ENCODE peak calls at places on chromosomes 7 and 10, in ten cellular contexts. One of them, this sample, is unnamed.

GRCh38 chr7:47636693-47637175 is 54.8 kb upstream of the TNS3 start:
- DNase-seq in ELR: no peak
- DNase-seq in activated T-helper 9 cell treated with anti-CD3 and anti-CD28 coated beads, Interleukin-2, amount 50 U/mL, for 16 hours: no peak
- DNase-seq in NCI-H82: no peak
- DNase-seq in activated CD8-positive, alpha-beta memory T cell treated with anti-CD3 and anti-CD28 coated beads for 24 hours: no peak
- DNase-seq in coronary artery: no peak
- DNase-seq in AG20443: no peak
- DNase-seq in vagina: no peak
- DNase-seq in brain pericyte: no peak
- DNase-seq in fibroblast of the conjunctiva: no peak
- DNase-seq in this sample: no peak

GRCh38 chr10:31515116-31515515 is 196.1 kb downstream of the ZEB1 start:
- DNase-seq in AG20443: no peak
- DNase-seq in activated T-helper 9 cell treated with anti-CD3 and anti-CD28 coated beads, Interleukin-2, amount 50 U/mL, for 16 hours: no peak
- DNase-seq in fibroblast of the conjunctiva: no peak
- DNase-seq in activated CD8-positive, alpha-beta memory T cell treated with anti-CD3 and anti-CD28 coated beads for 24 hours: no peak
- DNase-seq in brain pericyte: no peak
- DNase-seq in ELR: no peak
- DNase-seq in vagina: no peak
- DNase-seq in coronary artery: no peak
- DNase-seq in NCI-H82: no peak
- DNase-seq in this sample: no peak

GRCh38 chr10:125419146-125419545 is 258.8 kb upstream of the CTBP2 start:
- DNase-seq in activated CD8-positive, alpha-beta memory T cell treated with anti-CD3 and anti-CD28 coated beads for 24 hours: no peak
- DNase-seq in ELR: no peak
- DNase-seq in brain pericyte: no peak
- DNase-seq in AG20443: no peak
- DNase-seq in activated T-helper 9 cell treated with anti-CD3 and anti-CD28 coated beads, Interleukin-2, amount 50 U/mL, for 16 hours: no peak
- DNase-seq in fibroblast of the conjunctiva: no peak
- DNase-seq in coronary artery: no peak
- DNase-seq in NCI-H82: no peak
- DNase-seq in vagina: no peak
- DNase-seq in this sample: no peak

GRCh38 chr7:129832701-129833227 is 120.0 kb downstream of the UBE2H start:
- DNase-seq in AG20443: no peak
- DNase-seq in activated T-helper 9 cell treated with anti-CD3 and anti-CD28 coated beads, Interleukin-2, amount 50 U/mL, for 16 hours: no peak
- DNase-seq in NCI-H82: no peak
- DNase-seq in activated CD8-positive, alpha-beta memory T cell treated with anti-CD3 and anti-CD28 coated beads for 24 hours: no peak
- DNase-seq in fibroblast of the conjunctiva: no peak
- DNase-seq in vagina: no peak
- DNase-seq in brain pericyte: no peak
- DNase-seq in coronary artery: no peak
- DNase-seq in ELR: no peak
- DNase-seq in this sample: peak

GRCh38 chr10:43930243-43930642 is 281.6 kb upstream of the ZNF32 start:
- DNase-seq in activated CD8-positive, alpha-beta memory T cell treated with anti-CD3 and anti-CD28 coated beads for 24 hours: no peak
- DNase-seq in fibroblast of the conjunctiva: no peak
- DNase-seq in ELR: no peak
- DNase-seq in NCI-H82: no peak
- DNase-seq in brain pericyte: no peak
- DNase-seq in AG20443: no peak
- DNase-seq in vagina: no peak
- DNase-seq in coronary artery: peak
- DNase-seq in activated T-helper 9 cell treated with anti-CD3 and anti-CD28 coated beads, Interleukin-2, amount 50 U/mL, for 16 hours: no peak
- DNase-seq in this sample: no peak

GRCh38 chr7:22356010-22356854 is 722 bp downstream of the RAPGEF5 start:
- DNase-seq in vagina: no peak
- DNase-seq in fibroblast of the conjunctiva: no peak
- DNase-seq in coronary artery: no peak
- DNase-seq in activated CD8-positive, alpha-beta memory T cell treated with anti-CD3 and anti-CD28 coated beads for 24 hours: no peak
- DNase-seq in AG20443: peak
- DNase-seq in activated T-helper 9 cell treated with anti-CD3 and anti-CD28 coated beads, Interleukin-2, amount 50 U/mL, for 16 hours: no peak
- DNase-seq in brain pericyte: no peak
- DNase-seq in ELR: no peak
- DNase-seq in NCI-H82: peak
- DNase-seq in this sample: no peak

GRCh38 chr7:135837675-135838074 is 89.1 kb upstream of the FAM180A start:
- DNase-seq in fibroblast of the conjunctiva: no peak
- DNase-seq in NCI-H82: no peak
- DNase-seq in AG20443: no peak
- DNase-seq in coronary artery: peak
- DNase-seq in brain pericyte: no peak
- DNase-seq in ELR: no peak
- DNase-seq in vagina: no peak
- DNase-seq in activated T-helper 9 cell treated with anti-CD3 and anti-CD28 coated beads, Interleukin-2, amount 50 U/mL, for 16 hours: no peak
- DNase-seq in activated CD8-positive, alpha-beta memory T cell treated with anti-CD3 and anti-CD28 coated beads for 24 hours: no peak
- DNase-seq in this sample: no peak

GRCh38 chr7:18257711-18258110 is 230.1 kb upstream of the PRPS1L1 start:
- DNase-seq in coronary artery: no peak
- DNase-seq in brain pericyte: no peak
- DNase-seq in ELR: peak
- DNase-seq in activated CD8-positive, alpha-beta memory T cell treated with anti-CD3 and anti-CD28 coated beads for 24 hours: no peak
- DNase-seq in NCI-H82: no peak
- DNase-seq in activated T-helper 9 cell treated with anti-CD3 and anti-CD28 coated beads, Interleukin-2, amount 50 U/mL, for 16 hours: no peak
- DNase-seq in fibroblast of the conjunctiva: no peak
- DNase-seq in vagina: no peak
- DNase-seq in AG20443: peak
- DNase-seq in this sample: no peak

GRCh38 chr7:115116773-115117715 is 195.2 kb downstream of the MDFIC start:
- DNase-seq in coronary artery: no peak
- DNase-seq in AG20443: no peak
- DNase-seq in activated T-helper 9 cell treated with anti-CD3 and anti-CD28 coated beads, Interleukin-2, amount 50 U/mL, for 16 hours: no peak
- DNase-seq in activated CD8-positive, alpha-beta memory T cell treated with anti-CD3 and anti-CD28 coated beads for 24 hours: no peak
- DNase-seq in vagina: no peak
- DNase-seq in ELR: no peak
- DNase-seq in NCI-H82: peak
- DNase-seq in fibroblast of the conjunctiva: no peak
- DNase-seq in brain pericyte: no peak
- DNase-seq in this sample: peak

GRCh38 chr7:92794846-92795245 is 41.5 kb downstream of the CDK6 start:
- DNase-seq in vagina: no peak
- DNase-seq in activated CD8-positive, alpha-beta memory T cell treated with anti-CD3 and anti-CD28 coated beads for 24 hours: no peak
- DNase-seq in ELR: no peak
- DNase-seq in NCI-H82: no peak
- DNase-seq in AG20443: no peak
- DNase-seq in activated T-helper 9 cell treated with anti-CD3 and anti-CD28 coated beads, Interleukin-2, amount 50 U/mL, for 16 hours: no peak
- DNase-seq in fibroblast of the conjunctiva: no peak
- DNase-seq in brain pericyte: no peak
- DNase-seq in coronary artery: no peak
- DNase-seq in this sample: no peak

GRCh38 chr10:90806677-90807076 is 51.2 kb downstream of the HTR7 start:
- DNase-seq in ELR: no peak
- DNase-seq in NCI-H82: no peak
- DNase-seq in fibroblast of the conjunctiva: no peak
- DNase-seq in brain pericyte: no peak
- DNase-seq in coronary artery: no peak
- DNase-seq in activated CD8-positive, alpha-beta memory T cell treated with anti-CD3 and anti-CD28 coated beads for 24 hours: no peak
- DNase-seq in activated T-helper 9 cell treated with anti-CD3 and anti-CD28 coated beads, Interleukin-2, amount 50 U/mL, for 16 hours: no peak
- DNase-seq in vagina: no peak
- DNase-seq in AG20443: no peak
- DNase-seq in this sample: no peak

GRCh38 chr10:100730739-100731602 is 14.4 kb upstream of the PAX2 start:
- DNase-seq in activated T-helper 9 cell treated with anti-CD3 and anti-CD28 coated beads, Interleukin-2, amount 50 U/mL, for 16 hours: no peak
- DNase-seq in ELR: no peak
- DNase-seq in vagina: no peak
- DNase-seq in coronary artery: no peak
- DNase-seq in AG20443: no peak
- DNase-seq in activated CD8-positive, alpha-beta memory T cell treated with anti-CD3 and anti-CD28 coated beads for 24 hours: peak
- DNase-seq in brain pericyte: no peak
- DNase-seq in NCI-H82: no peak
- DNase-seq in fibroblast of the conjunctiva: no peak
- DNase-seq in this sample: peak

GRCh38 chr10:18594574-18595156 is 56.7 kb downstream of the NSUN6 start:
- DNase-seq in activated T-helper 9 cell treated with anti-CD3 and anti-CD28 coated beads, Interleukin-2, amount 50 U/mL, for 16 hours: no peak
- DNase-seq in brain pericyte: no peak
- DNase-seq in activated CD8-positive, alpha-beta memory T cell treated with anti-CD3 and anti-CD28 coated beads for 24 hours: no peak
- DNase-seq in AG20443: peak
- DNase-seq in vagina: no peak
- DNase-seq in fibroblast of the conjunctiva: no peak
- DNase-seq in ELR: peak
- DNase-seq in coronary artery: no peak
- DNase-seq in NCI-H82: peak
- DNase-seq in this sample: peak

GRCh38 chr10:32357056-32357735 is 10.2 kb upstream of the EPC1 start:
- DNase-seq in brain pericyte: no peak
- DNase-seq in NCI-H82: no peak
- DNase-seq in activated T-helper 9 cell treated with anti-CD3 and anti-CD28 coated beads, Interleukin-2, amount 50 U/mL, for 16 hours: no peak
- DNase-seq in ELR: no peak
- DNase-seq in coronary artery: no peak
- DNase-seq in AG20443: no peak
- DNase-seq in vagina: no peak
- DNase-seq in fibroblast of the conjunctiva: no peak
- DNase-seq in activated CD8-positive, alpha-beta memory T cell treated with anti-CD3 and anti-CD28 coated beads for 24 hours: no peak
- DNase-seq in this sample: no peak

GRCh38 chr10:10942441-10942840 is 75.2 kb upstream of the CELF2 start:
- DNase-seq in vagina: no peak
- DNase-seq in AG20443: peak
- DNase-seq in coronary artery: no peak
- DNase-seq in brain pericyte: no peak
- DNase-seq in fibroblast of the conjunctiva: no peak
- DNase-seq in activated T-helper 9 cell treated with anti-CD3 and anti-CD28 coated beads, Interleukin-2, amount 50 U/mL, for 16 hours: no peak
- DNase-seq in NCI-H82: no peak
- DNase-seq in activated CD8-positive, alpha-beta memory T cell treated with anti-CD3 and anti-CD28 coated beads for 24 hours: no peak
- DNase-seq in ELR: no peak
- DNase-seq in this sample: no peak

GRCh38 chr10:59674211-59674836 is 35.3 kb downstream of the SLC16A9 start:
- DNase-seq in AG20443: peak
- DNase-seq in vagina: no peak
- DNase-seq in brain pericyte: no peak
- DNase-seq in ELR: peak
- DNase-seq in activated CD8-positive, alpha-beta memory T cell treated with anti-CD3 and anti-CD28 coated beads for 24 hours: no peak
- DNase-seq in coronary artery: no peak
- DNase-seq in NCI-H82: no peak
- DNase-seq in fibroblast of the conjunctiva: no peak
- DNase-seq in activated T-helper 9 cell treated with anti-CD3 and anti-CD28 coated beads, Interleukin-2, amount 50 U/mL, for 16 hours: no peak
- DNase-seq in this sample: peak

GRCh38 chr7:108109216-108109908 is 20.8 kb downstream of the LAMB4 start:
- DNase-seq in activated T-helper 9 cell treated with anti-CD3 and anti-CD28 coated beads, Interleukin-2, amount 50 U/mL, for 16 hours: no peak
- DNase-seq in fibroblast of the conjunctiva: no peak
- DNase-seq in NCI-H82: peak
- DNase-seq in ELR: no peak
- DNase-seq in AG20443: peak
- DNase-seq in coronary artery: no peak
- DNase-seq in brain pericyte: no peak
- DNase-seq in activated CD8-positive, alpha-beta memory T cell treated with anti-CD3 and anti-CD28 coated beads for 24 hours: no peak
- DNase-seq in vagina: no peak
- DNase-seq in this sample: peak

GRCh38 chr7:116671111-116671510 is 885 bp upstream of the MET start:
- DNase-seq in AG20443: no peak
- DNase-seq in activated T-helper 9 cell treated with anti-CD3 and anti-CD28 coated beads, Interleukin-2, amount 50 U/mL, for 16 hours: no peak
- DNase-seq in coronary artery: no peak
- DNase-seq in activated CD8-positive, alpha-beta memory T cell treated with anti-CD3 and anti-CD28 coated beads for 24 hours: no peak
- DNase-seq in vagina: no peak
- DNase-seq in ELR: no peak
- DNase-seq in fibroblast of the conjunctiva: no peak
- DNase-seq in NCI-H82: no peak
- DNase-seq in brain pericyte: no peak
- DNase-seq in this sample: no peak

GRCh38 chr10:47262606-47263295 is 37.2 kb upstream of the GDF10 start:
- DNase-seq in NCI-H82: no peak
- DNase-seq in coronary artery: no peak
- DNase-seq in ELR: peak
- DNase-seq in vagina: no peak
- DNase-seq in AG20443: peak
- DNase-seq in brain pericyte: no peak
- DNase-seq in activated CD8-positive, alpha-beta memory T cell treated with anti-CD3 and anti-CD28 coated beads for 24 hours: no peak
- DNase-seq in fibroblast of the conjunctiva: no peak
- DNase-seq in activated T-helper 9 cell treated with anti-CD3 and anti-CD28 coated beads, Interleukin-2, amount 50 U/mL, for 16 hours: no peak
- DNase-seq in this sample: no peak

GRCh38 chr7:14228341-14228740 is 238.9 kb upstream of the ETV1 start:
- DNase-seq in activated CD8-positive, alpha-beta memory T cell treated with anti-CD3 and anti-CD28 coated beads for 24 hours: no peak
- DNase-seq in activated T-helper 9 cell treated with anti-CD3 and anti-CD28 coated beads, Interleukin-2, amount 50 U/mL, for 16 hours: no peak
- DNase-seq in ELR: peak
- DNase-seq in fibroblast of the conjunctiva: no peak
- DNase-seq in brain pericyte: no peak
- DNase-seq in AG20443: no peak
- DNase-seq in NCI-H82: no peak
- DNase-seq in vagina: no peak
- DNase-seq in coronary artery: no peak
- DNase-seq in this sample: no peak

GRCh38 chr10:55203874-55204273 is 402.8 kb upstream of the PCDH15 start:
- DNase-seq in coronary artery: no peak
- DNase-seq in ELR: no peak
- DNase-seq in fibroblast of the conjunctiva: no peak
- DNase-seq in activated CD8-positive, alpha-beta memory T cell treated with anti-CD3 and anti-CD28 coated beads for 24 hours: no peak
- DNase-seq in brain pericyte: no peak
- DNase-seq in activated T-helper 9 cell treated with anti-CD3 and anti-CD28 coated beads, Interleukin-2, amount 50 U/mL, for 16 hours: no peak
- DNase-seq in vagina: no peak
- DNase-seq in AG20443: no peak
- DNase-seq in NCI-H82: no peak
- DNase-seq in this sample: no peak

GRCh38 chr7:80833289-80834104 is 85.4 kb downstream of the SEMA3C start:
- DNase-seq in vagina: no peak
- DNase-seq in activated T-helper 9 cell treated with anti-CD3 and anti-CD28 coated beads, Interleukin-2, amount 50 U/mL, for 16 hours: no peak
- DNase-seq in fibroblast of the conjunctiva: no peak
- DNase-seq in brain pericyte: no peak
- DNase-seq in AG20443: peak
- DNase-seq in ELR: peak
- DNase-seq in coronary artery: no peak
- DNase-seq in NCI-H82: peak
- DNase-seq in activated CD8-positive, alpha-beta memory T cell treated with anti-CD3 and anti-CD28 coated beads for 24 hours: no peak
- DNase-seq in this sample: peak

GRCh38 chr10:131961047-131961776 is 20.5 kb downstream of the BNIP3 start:
- DNase-seq in fibroblast of the conjunctiva: no peak
- DNase-seq in coronary artery: no peak
- DNase-seq in AG20443: no peak
- DNase-seq in NCI-H82: no peak
- DNase-seq in brain pericyte: no peak
- DNase-seq in vagina: no peak
- DNase-seq in ELR: no peak
- DNase-seq in activated CD8-positive, alpha-beta memory T cell treated with anti-CD3 and anti-CD28 coated beads for 24 hours: no peak
- DNase-seq in activated T-helper 9 cell treated with anti-CD3 and anti-CD28 coated beads, Interleukin-2, amount 50 U/mL, for 16 hours: no peak
- DNase-seq in this sample: no peak

GRCh38 chr7:88293866-88294265 is 12.8 kb downstream of the STEAP4 start:
- DNase-seq in NCI-H82: no peak
- DNase-seq in brain pericyte: no peak
- DNase-seq in ELR: no peak
- DNase-seq in fibroblast of the conjunctiva: no peak
- DNase-seq in activated CD8-positive, alpha-beta memory T cell treated with anti-CD3 and anti-CD28 coated beads for 24 hours: no peak
- DNase-seq in AG20443: no peak
- DNase-seq in coronary artery: no peak
- DNase-seq in activated T-helper 9 cell treated with anti-CD3 and anti-CD28 coated beads, Interleukin-2, amount 50 U/mL, for 16 hours: no peak
- DNase-seq in vagina: no peak
- DNase-seq in this sample: no peak

GRCh38 chr10:50396491-50397311 is 145.4 kb upstream of the ASAH2 start:
- DNase-seq in activated CD8-positive, alpha-beta memory T cell treated with anti-CD3 and anti-CD28 coated beads for 24 hours: no peak
- DNase-seq in coronary artery: no peak
- DNase-seq in activated T-helper 9 cell treated with anti-CD3 and anti-CD28 coated beads, Interleukin-2, amount 50 U/mL, for 16 hours: no peak
- DNase-seq in AG20443: peak
- DNase-seq in NCI-H82: no peak
- DNase-seq in vagina: no peak
- DNase-seq in brain pericyte: no peak
- DNase-seq in fibroblast of the conjunctiva: no peak
- DNase-seq in ELR: peak
- DNase-seq in this sample: peak

GRCh38 chr7:50962281-50962883 is 179.7 kb upstream of the GRB10 start:
- DNase-seq in NCI-H82: no peak
- DNase-seq in AG20443: no peak
- DNase-seq in coronary artery: no peak
- DNase-seq in vagina: no peak
- DNase-seq in activated T-helper 9 cell treated with anti-CD3 and anti-CD28 coated beads, Interleukin-2, amount 50 U/mL, for 16 hours: no peak
- DNase-seq in ELR: no peak
- DNase-seq in fibroblast of the conjunctiva: no peak
- DNase-seq in brain pericyte: no peak
- DNase-seq in activated CD8-positive, alpha-beta memory T cell treated with anti-CD3 and anti-CD28 coated beads for 24 hours: no peak
- DNase-seq in this sample: no peak

GRCh38 chr7:155984028-155984607 is 171.9 kb upstream of the SHH start:
- DNase-seq in coronary artery: peak
- DNase-seq in activated CD8-positive, alpha-beta memory T cell treated with anti-CD3 and anti-CD28 coated beads for 24 hours: peak
- DNase-seq in ELR: no peak
- DNase-seq in brain pericyte: no peak
- DNase-seq in AG20443: no peak
- DNase-seq in fibroblast of the conjunctiva: no peak
- DNase-seq in NCI-H82: no peak
- DNase-seq in activated T-helper 9 cell treated with anti-CD3 and anti-CD28 coated beads, Interleukin-2, amount 50 U/mL, for 16 hours: no peak
- DNase-seq in vagina: no peak
- DNase-seq in this sample: no peak

GRCh38 chr10:101670635-101671034 is 24.3 kb downstream of the FBXW4 start:
- DNase-seq in coronary artery: no peak
- DNase-seq in NCI-H82: peak
- DNase-seq in ELR: no peak
- DNase-seq in fibroblast of the conjunctiva: no peak
- DNase-seq in activated CD8-positive, alpha-beta memory T cell treated with anti-CD3 and anti-CD28 coated beads for 24 hours: no peak
- DNase-seq in activated T-helper 9 cell treated with anti-CD3 and anti-CD28 coated beads, Interleukin-2, amount 50 U/mL, for 16 hours: no peak
- DNase-seq in brain pericyte: no peak
- DNase-seq in vagina: no peak
- DNase-seq in AG20443: no peak
- DNase-seq in this sample: no peak